ENCODE peak calls at places on chromosomes 3 and 15, in four cellular contexts. X, M, W and T are unnamed samples.

GRCh38 chr3:127032296-127032990 is 49.5 kb downstream of the PLXNA1 start:
- DNase-seq in M (no peak), W (no peak), X (no peak), T (no peak)

GRCh38 chr3:156181509-156181908 is 61.1 kb downstream of the KCNAB1 start:
- DNase-seq in X (no peak), W (no peak), M (no peak), T (peak)

GRCh38 chr3:102741105-102741504 is 306.3 kb downstream of the ZPLD1 start:
- DNase-seq in W (no peak), X (no peak), M (no peak), T (no peak)

GRCh38 chr3:156811092-156811862 is 14.9 kb upstream of the LEKR1 start:
- DNase-seq in X (no peak), W (no peak), M (no peak), T (no peak)

GRCh38 chr15:88029696-88030095 is 226.8 kb downstream of the NTRK3 start:
- DNase-seq in X (no peak), W (no peak), M (no peak), T (peak)

GRCh38 chr15:71219646-71220045 is 104.4 kb downstream of the THSD4 start:
- DNase-seq in W (no peak), M (no peak), X (no peak), T (no peak)

GRCh38 chr3:168090306-168091085 is 5.2 kb downstream of the GOLIM4 start:
- DNase-seq in M (no peak), X (no peak), W (no peak), T (no peak)

GRCh38 chr3:117903226-117903625 is 1131.4 kb downstream of the IGSF11 start:
- DNase-seq in W (no peak), X (no peak), M (no peak), T (no peak)

GRCh38 chr15:100559330-100559729 is 30.6 kb upstream of the CERS3 start:
- DNase-seq in X (no peak), W (no peak), M (no peak), T (no peak)

GRCh38 chr3:104523136-104523535 is 843.6 kb upstream of the ALCAM start:
- DNase-seq in M (no peak), X (no peak), W (no peak), T (no peak)

GRCh38 chr3:10047876-10048275 is 21.6 kb downstream of the FANCD2 start:
- DNase-seq in W (no peak), X (no peak), M (no peak), T (no peak)

GRCh38 chr3:150293401-150294001 is 114.6 kb upstream of the TSC22D2 start:
- DNase-seq in M (no peak), X (no peak), W (no peak), T (no peak)

GRCh38 chr3:55519016-55519415 is 31.9 kb upstream of the WNT5A start:
- DNase-seq in X (no peak), M (no peak), W (no peak), T (no peak)

GRCh38 chr3:103380391-103380790 is 945.6 kb downstream of the ZPLD1 start:
- DNase-seq in X (no peak), M (no peak), W (no peak), T (no peak)

GRCh38 chr15:95784508-95784907 is 546.0 kb upstream of the NR2F2 start:
- DNase-seq in W (no peak), M (no peak), X (no peak), T (no peak)